ENCODE peak calls at places on chromosomes 7 and 10, in ten cellular contexts. O is LNCaP clone FGC, Y is dorsolateral prefrontal cortex, R is hepatocyte, C is lower lobe of right lung, B is fibroblast of pulmonary artery, J is brain microvascular endothelial cell, W is BJ, F is left lung, Z is astrocyte of the spinal cord. P is an unnamed sample.

GRCh38 chr10:78299861-78300453 is 266.3 kb downstream of the RPS24 start:
- DNase-seq in O (no peak), Y (peak), R (no peak), C (peak), B (no peak), J (no peak), W (no peak), F (no peak), Z (peak), P (no peak)

GRCh38 chr10:124688889-124689670 is 55.1 kb downstream of the FAM53B start:
- DNase-seq in O (no peak), Y (no peak), R (no peak), C (peak), B (no peak), J (no peak), W (no peak), F (no peak), Z (no peak), P (no peak)

GRCh38 chr10:109025187-109025586 is 898.1 kb downstream of the XPNPEP1 start:
- DNase-seq in O (no peak), Y (no peak), R (no peak), C (no peak), B (no peak), J (no peak), W (no peak), F (no peak), Z (no peak), P (no peak)

GRCh38 chr10:104330168-104331117 is 7.8 kb downstream of the ITPRIP start:
- DNase-seq in O (no peak), Y (no peak), R (peak), C (no peak), B (peak), J (peak), W (peak), F (no peak), Z (peak), P (peak)

GRCh38 chr10:12481956-12482355 is 132.6 kb downstream of the CAMK1D start:
- DNase-seq in O (no peak), Y (no peak), R (no peak), C (no peak), B (no peak), J (no peak), W (no peak), F (no peak), Z (no peak), P (no peak)

GRCh38 chr7:105298439-105298894 is 90.3 kb downstream of the SRPK2 start:
- DNase-seq in O (no peak), Y (no peak), R (no peak), C (no peak), B (no peak), J (no peak), W (no peak), F (no peak), Z (no peak), P (no peak)

GRCh38 chr7:130273081-130273699 is 6.5 kb downstream of the CPA2 start:
- DNase-seq in O (no peak), Y (peak), R (peak), C (no peak), B (peak), J (no peak), W (no peak), F (no peak), Z (peak), P (no peak)

GRCh38 chr10:9254353-9254752 is 1199.9 kb downstream of the GATA3 start:
- DNase-seq in O (no peak), Y (no peak), R (no peak), C (no peak), B (peak), J (no peak), W (peak), F (no peak), Z (peak), P (no peak)

GRCh38 chr10:23284674-23285335 is 59.8 kb downstream of the C10orf67 start:
- DNase-seq in O (no peak), Y (no peak), R (no peak), C (no peak), B (no peak), J (no peak), W (no peak), F (no peak), Z (no peak), P (no peak)

GRCh38 chr7:151251328-151251925 is 2.9 kb upstream of the SMARCD3 start:
- DNase-seq in O (no peak), Y (no peak), R (peak), C (peak), B (peak), J (peak), W (no peak), F (peak), Z (peak), P (no peak)

GRCh38 chr7:35988818-35989217 is 164.2 kb upstream of the EEPD1 start:
- DNase-seq in O (peak), Y (no peak), R (peak), C (no peak), B (no peak), J (no peak), W (no peak), F (no peak), Z (peak), P (no peak)

GRCh38 chr7:39952378-39952777 is 2.3 kb downstream of the CDK13 start:
- DNase-seq in O (no peak), Y (no peak), R (no peak), C (no peak), B (peak), J (no peak), W (no peak), F (no peak), Z (peak), P (peak)

GRCh38 chr7:101241015-101241363 is 3.4 kb upstream of the CLDN15 start:
- DNase-seq in O (no peak), Y (no peak), R (no peak), C (no peak), B (no peak), J (no peak), W (no peak), F (no peak), Z (no peak), P (no peak)

GRCh38 chr10:930415-931325 is 835 bp downstream of the LARP4B start:
- DNase-seq in O (peak), Y (no peak), R (peak), C (peak), B (peak), J (no peak), W (no peak), F (peak), Z (peak), P (peak)

GRCh38 chr10:93899109-93899508 is 5.3 kb downstream of the SLC35G1 start:
- DNase-seq in O (no peak), Y (no peak), R (no peak), C (no peak), B (no peak), J (no peak), W (no peak), F (no peak), Z (no peak), P (no peak)

GRCh38 chr7:112995091-112995824 is 91.4 kb downstream of the GPR85 start:
- DNase-seq in O (no peak), Y (no peak), R (no peak), C (no peak), B (peak), J (peak), W (peak), F (no peak), Z (peak), P (peak)

GRCh38 chr10:25713894-25714240 is 220.2 kb upstream of the MYO3A start:
- DNase-seq in O (no peak), Y (no peak), R (no peak), C (no peak), B (no peak), J (no peak), W (no peak), F (no peak), Z (no peak), P (no peak)

GRCh38 chr7:133480868-133481267 is 228.0 kb downstream of the EXOC4 start:
- DNase-seq in O (no peak), Y (no peak), R (no peak), C (no peak), B (no peak), J (no peak), W (no peak), F (no peak), Z (no peak), P (no peak)

GRCh38 chr7:8618441-8619070 is 185.1 kb downstream of the NXPH1 start:
- DNase-seq in O (no peak), Y (no peak), R (no peak), C (no peak), B (no peak), J (no peak), W (no peak), F (no peak), Z (no peak), P (no peak)

GRCh38 chr10:127207081-127207480 is 10.7 kb upstream of the INSYN2A start:
- DNase-seq in O (no peak), Y (no peak), R (no peak), C (no peak), B (peak), J (no peak), W (no peak), F (no peak), Z (no peak), P (no peak)

GRCh38 chr7:108020585-108020984 is 17.6 kb upstream of the LAMB1 start:
- DNase-seq in O (no peak), Y (no peak), R (no peak), C (no peak), B (no peak), J (no peak), W (no peak), F (no peak), Z (no peak), P (no peak)

GRCh38 chr7:17043012-17043877 is 161.5 kb upstream of the AGR3 start:
- DNase-seq in O (no peak), Y (no peak), R (no peak), C (no peak), B (peak), J (peak), W (no peak), F (no peak), Z (peak), P (peak)

GRCh38 chr10:31147220-31147608 is 115.5 kb upstream of the ZNF438 start:
- DNase-seq in O (no peak), Y (no peak), R (no peak), C (no peak), B (peak), J (peak), W (peak), F (no peak), Z (peak), P (peak)

GRCh38 chr7:11203224-11203623 is 229.6 kb downstream of the PHF14 start:
- DNase-seq in O (no peak), Y (no peak), R (no peak), C (no peak), B (no peak), J (no peak), W (no peak), F (no peak), Z (no peak), P (no peak)

GRCh38 chr10:110430369-110431273 is 67.1 kb upstream of the DUSP5 start:
- DNase-seq in O (peak), Y (no peak), R (no peak), C (no peak), B (no peak), J (no peak), W (no peak), F (no peak), Z (no peak), P (no peak)

GRCh38 chr7:157293413-157293788 is 43.4 kb upstream of the DNAJB6 start:
- DNase-seq in O (no peak), Y (no peak), R (no peak), C (no peak), B (no peak), J (no peak), W (no peak), F (no peak), Z (no peak), P (no peak)

GRCh38 chr7:41576176-41576575 is 126.7 kb downstream of the INHBA start:
- DNase-seq in O (no peak), Y (no peak), R (no peak), C (no peak), B (no peak), J (peak), W (no peak), F (no peak), Z (no peak), P (peak)

GRCh38 chr10:4941540-4942330 is 21.5 kb upstream of the AKR1C1 start:
- DNase-seq in O (no peak), Y (no peak), R (peak), C (no peak), B (peak), J (no peak), W (no peak), F (no peak), Z (no peak), P (peak)

GRCh38 chr10:106614293-106614692 is 550.2 kb downstream of the SORCS1 start:
- DNase-seq in O (no peak), Y (no peak), R (no peak), C (no peak), B (no peak), J (no peak), W (no peak), F (no peak), Z (no peak), P (peak)

GRCh38 chr10:103490986-103491314 is 2.6 kb upstream of the NEURL1 start:
- DNase-seq in O (no peak), Y (no peak), R (no peak), C (no peak), B (no peak), J (no peak), W (no peak), F (no peak), Z (no peak), P (no peak)

GRCh38 chr7:102469972-102470825 is 5.4 kb downstream of the LRWD1 start:
- DNase-seq in O (no peak), Y (no peak), R (no peak), C (no peak), B (no peak), J (no peak), W (no peak), F (peak), Z (no peak), P (no peak)

GRCh38 chr10:85863301-85864172 is 503.1 kb downstream of the GRID1 start:
- DNase-seq in O (no peak), Y (no peak), R (peak), C (no peak), B (no peak), J (no peak), W (no peak), F (no peak), Z (no peak), P (no peak)

GRCh38 chr10:37856881-37857286 is 526 bp downstream of the ZNF248 start:
- DNase-seq in O (no peak), Y (peak), R (no peak), C (no peak), B (no peak), J (peak), W (no peak), F (peak), Z (no peak), P (peak)

GRCh38 chr7:152436279-152437147 is 710 bp upstream of the KMT2C start:
- DNase-seq in O (peak), Y (peak), R (peak), C (peak), B (peak), J (peak), W (peak), F (peak), Z (peak), P (peak)

GRCh38 chr10:5599613-5600520 is 66.5 kb downstream of the ASB13 start:
- DNase-seq in O (no peak), Y (no peak), R (no peak), C (peak), B (no peak), J (no peak), W (no peak), F (peak), Z (no peak), P (no peak)

GRCh38 chr7:7185382-7185989 is 3.1 kb downstream of the C1GALT1 start:
- DNase-seq in O (no peak), Y (no peak), R (no peak), C (no peak), B (no peak), J (no peak), W (no peak), F (no peak), Z (no peak), P (no peak)
- H3K4me3 ChIP-seq in O (no peak), Y (peak), R (no peak), C (no peak), B (no peak), J (no peak), W (no peak), F (no peak), Z (no peak), P (no peak)

DNA sequence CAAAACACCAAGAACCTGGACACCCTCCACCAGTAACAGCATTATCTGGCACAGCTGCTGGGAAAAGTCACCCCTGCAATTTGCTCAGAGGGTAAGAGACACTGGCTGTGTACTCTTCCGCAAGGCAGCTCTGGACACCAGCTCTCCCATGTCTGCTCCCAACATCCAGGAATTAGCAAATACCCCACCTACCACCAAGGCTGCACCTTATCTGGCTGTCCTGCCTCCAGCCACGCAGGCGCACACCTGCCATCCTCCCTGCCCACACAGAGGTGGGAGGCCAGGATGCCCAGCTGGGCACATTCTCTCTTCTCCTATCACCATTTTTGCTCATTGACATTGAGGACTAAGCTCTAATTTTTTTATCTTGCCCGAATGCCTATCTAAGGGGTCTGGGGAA is 20.3 kb upstream of the BNIP3 start:
- DNase-seq in O (no peak), Y (no peak), R (no peak), C (no peak), B (no peak), J (no peak), W (no peak), F (peak), Z (no peak), P (no peak)
- H3K4me3 ChIP-seq in O (no peak), Y (no peak), R (no peak), C (no peak), B (no peak), J (no peak), W (no peak), F (no peak), Z (no peak), P (no peak)

GRCh38 chr7:12839508-12840153 is 152.2 kb downstream of the ARL4A start:
- DNase-seq in O (no peak), Y (no peak), R (peak), C (no peak), B (no peak), J (no peak), W (no peak), F (peak), Z (no peak), P (peak)
- H3K4me3 ChIP-seq in O (no peak), Y (no peak), R (no peak), C (no peak), B (no peak), J (no peak), W (no peak), F (no peak), Z (no peak), P (no peak)

DNA sequence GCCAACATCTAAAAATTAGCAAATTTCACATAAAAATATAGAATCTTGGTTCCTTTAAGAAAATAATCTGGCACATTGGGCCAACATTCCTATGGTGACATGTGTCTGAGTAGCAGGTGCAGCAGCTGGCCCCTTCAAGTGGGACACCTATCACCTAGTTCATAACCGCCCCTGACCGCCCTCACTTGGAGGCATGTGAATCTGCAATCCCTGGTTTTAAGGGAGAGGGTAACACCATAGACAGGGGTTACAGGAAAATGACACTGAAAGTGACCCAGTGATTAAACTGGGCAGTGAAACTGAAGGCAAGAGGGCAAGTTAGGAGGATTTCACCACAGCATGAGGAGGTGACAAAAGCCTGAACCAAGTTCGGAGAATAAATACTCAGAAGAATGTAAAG is 1.1 kb downstream of the RSU1 start:
- DNase-seq in O (no peak), Y (no peak), R (no peak), C (no peak), B (no peak), J (no peak), W (no peak), F (no peak), Z (no peak), P (peak)
- H3K4me3 ChIP-seq in O (peak), Y (peak), R (no peak), C (peak), B (peak), J (peak), W (peak), F (peak), Z (peak), P (peak)

DNA sequence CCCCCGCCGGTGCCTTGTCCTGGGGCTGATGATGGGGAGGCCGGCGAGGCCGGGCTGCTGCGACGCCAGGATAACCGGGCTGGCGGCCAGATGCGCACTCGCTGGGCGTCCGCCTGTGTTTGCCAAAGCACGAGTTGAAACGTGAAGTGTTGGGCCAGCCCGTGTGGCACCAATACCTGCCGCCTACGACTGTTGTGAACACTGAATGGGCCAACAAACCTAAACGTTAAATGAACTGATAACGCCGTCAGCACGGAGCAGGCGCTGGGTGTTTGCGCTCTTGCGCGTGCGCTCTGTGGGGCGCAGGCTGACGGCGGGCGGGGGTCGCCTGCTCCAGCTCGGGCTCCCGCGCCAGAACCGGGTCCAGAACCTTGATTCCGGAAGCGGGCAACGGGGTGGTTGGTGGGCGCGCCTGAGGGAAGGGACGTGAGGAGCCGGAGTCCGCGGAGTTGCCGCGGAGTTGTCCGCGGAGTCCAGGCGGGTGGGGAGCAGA is 662 bp downstream of the CYP2E1 start:
- DNase-seq in O (peak), Y (no peak), R (no peak), C (no peak), B (no peak), J (no peak), W (no peak), F (no peak), Z (no peak), P (no peak)
- H3K4me3 ChIP-seq in O (peak), Y (peak), R (no peak), C (peak), B (no peak), J (no peak), W (peak), F (peak), Z (no peak), P (peak)

GRCh38 chr7:20299647-20300312 is 30.9 kb upstream of the ITGB8 start:
- DNase-seq in O (no peak), Y (no peak), R (no peak), C (no peak), B (peak), J (peak), W (no peak), F (no peak), Z (peak), P (no peak)
- H3K4me3 ChIP-seq in O (no peak), Y (no peak), R (no peak), C (no peak), B (no peak), J (no peak), W (no peak), F (no peak), Z (no peak), P (no peak)

DNA sequence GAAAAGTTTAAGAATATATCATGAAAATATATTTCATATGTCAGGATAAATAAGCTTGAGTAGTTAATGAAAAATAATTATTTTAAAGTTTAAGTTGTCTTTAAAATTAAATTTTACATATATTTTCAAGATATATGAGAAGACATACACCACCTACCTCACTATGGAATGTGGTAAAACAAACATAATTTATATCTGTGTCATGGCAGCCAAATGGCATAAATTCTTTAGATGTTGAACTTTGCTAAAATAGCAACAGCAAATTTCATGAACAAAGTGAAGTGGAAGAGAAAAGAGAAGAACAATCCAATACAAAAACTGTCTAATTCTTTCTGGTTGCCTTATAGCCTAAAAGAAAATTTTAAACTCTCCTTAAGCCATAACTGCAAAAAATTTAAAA is 39.6 kb upstream of the SLC16A12 start:
- DNase-seq in O (no peak), Y (no peak), R (no peak), C (no peak), B (no peak), J (no peak), W (no peak), F (no peak), Z (peak), P (peak)
- H3K4me3 ChIP-seq in O (no peak), Y (no peak), R (no peak), C (no peak), B (no peak), J (no peak), W (no peak), F (no peak), Z (no peak), P (no peak)

DNA sequence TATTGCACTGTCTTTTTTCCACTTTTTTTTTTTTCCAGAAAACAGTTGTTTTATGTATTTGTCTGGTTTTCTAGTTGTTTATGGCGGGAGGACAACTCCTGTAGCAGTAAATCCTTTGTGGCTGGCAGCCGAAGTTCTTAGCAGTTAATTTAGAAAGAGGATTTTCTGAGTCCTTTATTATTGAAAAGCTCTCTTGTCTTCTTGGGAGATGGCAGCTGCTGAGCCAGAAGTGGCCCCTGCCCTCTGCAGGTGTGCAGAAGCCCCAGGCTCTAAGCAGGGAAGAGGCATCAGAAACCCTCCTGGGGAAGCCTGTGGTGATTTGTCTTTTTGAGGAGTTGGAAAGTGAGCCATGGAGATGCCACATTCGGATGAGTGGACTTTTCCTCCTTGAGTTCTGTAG is 106.3 kb downstream of the GLRX3 start:
- DNase-seq in O (no peak), Y (no peak), R (no peak), C (no peak), B (no peak), J (no peak), W (no peak), F (no peak), Z (no peak), P (no peak)
- H3K4me3 ChIP-seq in O (no peak), Y (no peak), R (no peak), C (no peak), B (no peak), J (no peak), W (no peak), F (no peak), Z (no peak), P (no peak)